ENCODE peak calls at places on chromosomes 16 and 17, in nine cellular contexts. One of them, this sample, is unnamed. For H3K27me3 and H3K36me3, the result is how much of the 10 kb centered on the place peaks cover.

GRCh38 chr17:45923511-45924268 is 29.3 kb downstream of the MAPT start:
- DNase-seq in heart right ventricle: no peak
- DNase-seq in effector memory CD4-positive, alpha-beta T cell: no peak
- DNase-seq in adipocyte: peak
- DNase-seq in colonic mucosa: no peak
- DNase-seq in pancreas: no peak
- DNase-seq in fibroblast of lung: no peak
- DNase-seq in hepatocyte: peak
- DNase-seq in ovary: no peak
- DNase-seq in this sample: no peak

GRCh38 chr16:46612121-46612520 is 9.1 kb downstream of the SHCBP1 start:
- DNase-seq in heart right ventricle: no peak
- DNase-seq in effector memory CD4-positive, alpha-beta T cell: no peak
- DNase-seq in adipocyte: no peak
- DNase-seq in colonic mucosa: no peak
- DNase-seq in pancreas: no peak
- DNase-seq in fibroblast of lung: no peak
- DNase-seq in hepatocyte: no peak
- DNase-seq in ovary: no peak
- DNase-seq in this sample: no peak

GRCh38 chr16:48318630-48319029 is 66.6 kb downstream of the SIAH1 start:
- DNase-seq in heart right ventricle: peak
- DNase-seq in effector memory CD4-positive, alpha-beta T cell: peak
- DNase-seq in adipocyte: peak
- DNase-seq in colonic mucosa: no peak
- DNase-seq in pancreas: no peak
- DNase-seq in fibroblast of lung: peak
- DNase-seq in hepatocyte: no peak
- DNase-seq in ovary: no peak
- DNase-seq in this sample: no peak

GRCh38 chr17:75511610-75512575 is 3.4 kb downstream of the CASKIN2 start:
- DNase-seq in heart right ventricle: peak
- DNase-seq in effector memory CD4-positive, alpha-beta T cell: no peak
- DNase-seq in adipocyte: no peak
- DNase-seq in colonic mucosa: no peak
- DNase-seq in pancreas: peak
- DNase-seq in fibroblast of lung: no peak
- DNase-seq in hepatocyte: peak
- DNase-seq in ovary: no peak
- DNase-seq in this sample: no peak

GRCh38 chr17:40433551-40434384 is 9.5 kb upstream of the IGFBP4 start:
- DNase-seq in heart right ventricle: no peak
- DNase-seq in effector memory CD4-positive, alpha-beta T cell: no peak
- DNase-seq in adipocyte: no peak
- DNase-seq in colonic mucosa: no peak
- DNase-seq in pancreas: no peak
- DNase-seq in fibroblast of lung: no peak
- DNase-seq in hepatocyte: no peak
- DNase-seq in ovary: no peak
- DNase-seq in this sample: peak

GRCh38 chr17:69539781-69540319 is 125.4 kb downstream of the MAP2K6 start:
- DNase-seq in heart right ventricle: no peak
- DNase-seq in effector memory CD4-positive, alpha-beta T cell: no peak
- DNase-seq in adipocyte: peak
- DNase-seq in colonic mucosa: peak
- DNase-seq in pancreas: no peak
- DNase-seq in fibroblast of lung: peak
- DNase-seq in hepatocyte: peak
- DNase-seq in ovary: no peak
- DNase-seq in this sample: no peak

GRCh38 chr16:3609895-3610697 is 1.3 kb downstream of the SLX4 start:
- DNase-seq in heart right ventricle: no peak
- DNase-seq in effector memory CD4-positive, alpha-beta T cell: no peak
- DNase-seq in adipocyte: no peak
- DNase-seq in colonic mucosa: no peak
- DNase-seq in pancreas: no peak
- DNase-seq in fibroblast of lung: no peak
- DNase-seq in hepatocyte: peak
- DNase-seq in ovary: no peak
- DNase-seq in this sample: no peak

GRCh38 chr16:69040144-69040909 is 65.1 kb upstream of the HAS3 start:
- DNase-seq in heart right ventricle: no peak
- DNase-seq in effector memory CD4-positive, alpha-beta T cell: no peak
- DNase-seq in adipocyte: peak
- DNase-seq in colonic mucosa: no peak
- DNase-seq in pancreas: no peak
- DNase-seq in fibroblast of lung: peak
- DNase-seq in hepatocyte: no peak
- DNase-seq in ovary: no peak
- DNase-seq in this sample: no peak

GRCh38 chr17:49814781-49815496 is 26.5 kb downstream of the KAT7 start:
- DNase-seq in heart right ventricle: no peak
- DNase-seq in effector memory CD4-positive, alpha-beta T cell: no peak
- DNase-seq in adipocyte: no peak
- DNase-seq in colonic mucosa: no peak
- DNase-seq in pancreas: no peak
- DNase-seq in fibroblast of lung: no peak
- DNase-seq in hepatocyte: no peak
- DNase-seq in ovary: no peak
- DNase-seq in this sample: no peak

GRCh38 chr17:76688165-76688622 is 22.6 kb downstream of the MXRA7 start:
- DNase-seq in heart right ventricle: no peak
- DNase-seq in effector memory CD4-positive, alpha-beta T cell: no peak
- DNase-seq in adipocyte: no peak
- DNase-seq in colonic mucosa: no peak
- DNase-seq in pancreas: no peak
- DNase-seq in fibroblast of lung: peak
- DNase-seq in hepatocyte: no peak
- DNase-seq in ovary: peak
- DNase-seq in this sample: no peak

GRCh38 chr17:15914400-15915165 is 30.3 kb upstream of the ADORA2B start:
- DNase-seq in heart right ventricle: no peak
- DNase-seq in effector memory CD4-positive, alpha-beta T cell: no peak
- DNase-seq in adipocyte: no peak
- DNase-seq in colonic mucosa: no peak
- DNase-seq in pancreas: no peak
- DNase-seq in fibroblast of lung: peak
- DNase-seq in hepatocyte: no peak
- DNase-seq in ovary: no peak
- DNase-seq in this sample: no peak

GRCh38 chr17:27633312-27634025 is 2.5 kb downstream of the LGALS9 start:
- DNase-seq in heart right ventricle: no peak
- DNase-seq in effector memory CD4-positive, alpha-beta T cell: no peak
- DNase-seq in adipocyte: no peak
- DNase-seq in colonic mucosa: peak
- DNase-seq in pancreas: peak
- DNase-seq in fibroblast of lung: no peak
- DNase-seq in hepatocyte: no peak
- DNase-seq in ovary: no peak
- DNase-seq in this sample: peak

GRCh38 chr16:89656435-89657121 is 930 bp downstream of the CHMP1A start:
- DNase-seq in heart right ventricle: no peak
- DNase-seq in effector memory CD4-positive, alpha-beta T cell: no peak
- DNase-seq in adipocyte: no peak
- DNase-seq in colonic mucosa: no peak
- DNase-seq in pancreas: no peak
- DNase-seq in fibroblast of lung: no peak
- DNase-seq in hepatocyte: no peak
- DNase-seq in ovary: peak
- DNase-seq in this sample: no peak

GRCh38 chr17:78781339-78782304 is at the start of gene CYTH1:
- DNase-seq in heart right ventricle: no peak
- DNase-seq in effector memory CD4-positive, alpha-beta T cell: no peak
- DNase-seq in adipocyte: peak
- DNase-seq in colonic mucosa: peak
- DNase-seq in pancreas: peak
- DNase-seq in fibroblast of lung: no peak
- DNase-seq in hepatocyte: peak
- DNase-seq in ovary: no peak
- DNase-seq in this sample: peak

DNA sequence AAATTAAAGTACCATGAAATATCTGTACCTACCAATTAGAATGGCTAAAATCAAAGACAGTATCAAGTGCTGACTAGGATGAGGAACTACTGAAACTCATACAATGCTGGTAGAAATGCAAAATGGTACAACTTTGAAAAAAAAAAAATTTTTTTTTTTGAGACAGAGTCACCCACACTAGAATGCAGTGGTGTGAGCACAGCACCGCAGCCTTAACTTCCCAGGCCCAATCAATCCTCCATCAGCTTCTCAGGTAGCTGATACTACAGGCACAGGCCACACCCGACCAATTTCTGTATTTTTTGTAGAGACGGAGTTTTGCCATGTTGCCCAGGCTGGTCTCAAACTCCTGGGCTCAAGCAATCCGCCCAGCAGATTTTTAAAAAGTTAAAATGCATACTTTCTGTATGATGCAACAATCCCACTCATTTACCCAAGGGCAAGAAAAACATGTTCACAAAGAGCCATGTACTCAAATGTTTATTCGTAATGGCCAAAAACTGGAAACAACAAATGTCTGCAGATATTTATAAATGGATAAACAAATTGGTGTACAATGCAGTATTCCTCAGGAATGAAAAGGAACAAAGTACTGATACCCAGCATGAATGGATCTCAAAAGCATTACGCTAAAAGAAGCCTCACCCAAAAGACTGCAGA is 8.7 kb downstream of the SMURF2 start:
- DNase-seq in heart right ventricle: no peak
- DNase-seq in effector memory CD4-positive, alpha-beta T cell: no peak
- DNase-seq in adipocyte: peak
- DNase-seq in colonic mucosa: no peak
- DNase-seq in pancreas: no peak
- DNase-seq in fibroblast of lung: peak
- DNase-seq in hepatocyte: no peak
- DNase-seq in ovary: no peak
- DNase-seq in this sample: no peak
- H3K4me3 ChIP-seq in heart right ventricle: no peak
- H3K4me3 ChIP-seq in effector memory CD4-positive, alpha-beta T cell: no peak
- H3K4me3 ChIP-seq in adipocyte: peak
- H3K4me3 ChIP-seq in colonic mucosa: no peak
- H3K4me3 ChIP-seq in pancreas: no peak
- H3K4me3 ChIP-seq in fibroblast of lung: no peak
- H3K4me3 ChIP-seq in hepatocyte: no peak
- H3K4me3 ChIP-seq in ovary: no peak
- H3K4me3 ChIP-seq in this sample: no peak

GRCh38 chr16:50880926-50881325 is 139.0 kb downstream of the CYLD start:
- DNase-seq in heart right ventricle: no peak
- DNase-seq in effector memory CD4-positive, alpha-beta T cell: no peak
- DNase-seq in adipocyte: no peak
- DNase-seq in colonic mucosa: no peak
- DNase-seq in pancreas: no peak
- DNase-seq in fibroblast of lung: no peak
- DNase-seq in hepatocyte: no peak
- DNase-seq in ovary: no peak
- DNase-seq in this sample: no peak
- H3K27me3 ChIP-seq in heart right ventricle: under half
- H3K27me3 ChIP-seq in effector memory CD4-positive, alpha-beta T cell: under half
- H3K27me3 ChIP-seq in adipocyte: under half
- H3K27me3 ChIP-seq in colonic mucosa: under half
- H3K27me3 ChIP-seq in pancreas: under half
- H3K27me3 ChIP-seq in fibroblast of lung: under half
- H3K27me3 ChIP-seq in hepatocyte: under half
- H3K27me3 ChIP-seq in ovary: under half
- H3K27me3 ChIP-seq in this sample: under half

GRCh38 chr16:1687427-1688316 is 9.6 kb downstream of the JPT2 start:
- DNase-seq in heart right ventricle: no peak
- DNase-seq in effector memory CD4-positive, alpha-beta T cell: no peak
- DNase-seq in adipocyte: no peak
- DNase-seq in colonic mucosa: no peak
- DNase-seq in pancreas: no peak
- DNase-seq in fibroblast of lung: no peak
- DNase-seq in hepatocyte: no peak
- DNase-seq in ovary: no peak
- DNase-seq in this sample: no peak
- H3K36me3 ChIP-seq in heart right ventricle: half or more
- H3K36me3 ChIP-seq in effector memory CD4-positive, alpha-beta T cell: half or more
- H3K36me3 ChIP-seq in adipocyte: under half
- H3K36me3 ChIP-seq in colonic mucosa: under half
- H3K36me3 ChIP-seq in pancreas: under half
- H3K36me3 ChIP-seq in fibroblast of lung: under half
- H3K36me3 ChIP-seq in hepatocyte: under half
- H3K36me3 ChIP-seq in ovary: under half
- H3K36me3 ChIP-seq in this sample: half or more

GRCh38 chr16:68033101-68033500 is 10.0 kb downstream of the DUS2 start:
- DNase-seq in heart right ventricle: no peak
- DNase-seq in effector memory CD4-positive, alpha-beta T cell: no peak
- DNase-seq in adipocyte: no peak
- DNase-seq in colonic mucosa: no peak
- DNase-seq in pancreas: no peak
- DNase-seq in fibroblast of lung: peak
- DNase-seq in hepatocyte: no peak
- DNase-seq in ovary: no peak
- DNase-seq in this sample: no peak
- H3K4me3 ChIP-seq in heart right ventricle: no peak
- H3K4me3 ChIP-seq in effector memory CD4-positive, alpha-beta T cell: no peak
- H3K4me3 ChIP-seq in adipocyte: no peak
- H3K4me3 ChIP-seq in colonic mucosa: no peak
- H3K4me3 ChIP-seq in pancreas: no peak
- H3K4me3 ChIP-seq in fibroblast of lung: no peak
- H3K4me3 ChIP-seq in hepatocyte: no peak
- H3K4me3 ChIP-seq in ovary: no peak
- H3K4me3 ChIP-seq in this sample: no peak

GRCh38 chr17:42422412-42422957 is 571 bp downstream of the CAVIN1 start:
- DNase-seq in heart right ventricle: no peak
- DNase-seq in effector memory CD4-positive, alpha-beta T cell: no peak
- DNase-seq in adipocyte: peak
- DNase-seq in colonic mucosa: no peak
- DNase-seq in pancreas: no peak
- DNase-seq in fibroblast of lung: peak
- DNase-seq in hepatocyte: peak
- DNase-seq in ovary: no peak
- DNase-seq in this sample: peak

GRCh38 chr17:42422958-42423712 is at the start of gene CAVIN1:
- DNase-seq in heart right ventricle: peak
- DNase-seq in effector memory CD4-positive, alpha-beta T cell: no peak
- DNase-seq in adipocyte: peak
- DNase-seq in colonic mucosa: peak
- DNase-seq in pancreas: peak
- DNase-seq in fibroblast of lung: peak
- DNase-seq in hepatocyte: peak
- DNase-seq in ovary: peak
- DNase-seq in this sample: peak

GRCh38 chr17:42428141-42428944 is 5.3 kb upstream of the CAVIN1 start:
- DNase-seq in heart right ventricle: peak
- DNase-seq in effector memory CD4-positive, alpha-beta T cell: no peak
- DNase-seq in adipocyte: peak
- DNase-seq in colonic mucosa: peak
- DNase-seq in pancreas: no peak
- DNase-seq in fibroblast of lung: peak
- DNase-seq in hepatocyte: peak
- DNase-seq in ovary: no peak
- DNase-seq in this sample: peak

GRCh38 chr17:42423766-42424165 is 710 bp upstream of the CAVIN1 start:
- DNase-seq in heart right ventricle: no peak
- DNase-seq in effector memory CD4-positive, alpha-beta T cell: no peak
- DNase-seq in adipocyte: no peak
- DNase-seq in colonic mucosa: no peak
- DNase-seq in pancreas: no peak
- DNase-seq in fibroblast of lung: no peak
- DNase-seq in hepatocyte: no peak
- DNase-seq in ovary: no peak
- DNase-seq in this sample: no peak

GRCh38 chr17:42424991-42425610 is 2.0 kb upstream of the CAVIN1 start:
- DNase-seq in heart right ventricle: no peak
- DNase-seq in effector memory CD4-positive, alpha-beta T cell: no peak
- DNase-seq in adipocyte: peak
- DNase-seq in colonic mucosa: no peak
- DNase-seq in pancreas: no peak
- DNase-seq in fibroblast of lung: peak
- DNase-seq in hepatocyte: no peak
- DNase-seq in ovary: no peak
- DNase-seq in this sample: no peak
- H3K27me3 ChIP-seq in heart right ventricle: under half
- H3K27me3 ChIP-seq in effector memory CD4-positive, alpha-beta T cell: under half
- H3K27me3 ChIP-seq in adipocyte: under half
- H3K27me3 ChIP-seq in colonic mucosa: under half
- H3K27me3 ChIP-seq in pancreas: under half
- H3K27me3 ChIP-seq in fibroblast of lung: under half
- H3K27me3 ChIP-seq in hepatocyte: under half
- H3K27me3 ChIP-seq in ovary: under half
- H3K27me3 ChIP-seq in this sample: under half

This sample was measured in tibial artery.